ENCODE peak calls at places on chromosomes 11 and 22, in seven cellular contexts. R, E, O, D, T, L and V are unnamed samples.

GRCh38 chr11:15989685-15990084 is 366.7 kb downstream of the SOX6 start:
- DNase-seq in O (no peak), R (no peak), E (no peak), T (no peak), D (no peak), L (no peak), V (no peak)

GRCh38 chr11:2203440-2204259 is 32.0 kb upstream of the TH start:
- DNase-seq in L (peak; percentile 6), R (no peak), D (no peak), T (no peak), E (no peak), O (no peak), V (no peak)

GRCh38 chr22:30881361-30882180 is 87.0 kb downstream of the MORC2 start:
- DNase-seq in L (no peak), O (no peak), R (no peak), E (no peak), T (no peak), D (no peak), V (no peak)

GRCh38 chr11:2474059-2474901 is 29.5 kb downstream of the KCNQ1 start:
- DNase-seq in L (no peak), T (no peak), E (no peak), O (peak; percentile 3), D (no peak), R (no peak), V (no peak)

GRCh38 chr11:61919841-61920631 is 2.7 kb upstream of the RAB3IL1 start:
- DNase-seq in L (no peak), T (no peak), R (no peak), O (no peak), D (no peak), E (no peak), V (no peak)

GRCh38 chr11:108973402-108974119 is 308.7 kb downstream of the DDX10 start:
- DNase-seq in O (peak; percentile 87), R (peak; percentile 89), L (no peak), T (peak; percentile 63), D (no peak), E (no peak), V (peak; percentile 85)

GRCh38 chr11:121067453-121067852 is 33.6 kb upstream of the TECTA start:
- DNase-seq in L (no peak), O (no peak), R (no peak), T (no peak), E (no peak), D (no peak), V (no peak)

GRCh38 chr11:95360382-95360781 is 129.4 kb upstream of the SESN3 start:
- DNase-seq in T (no peak), L (no peak), O (no peak), E (no peak), D (no peak), R (no peak), V (no peak)

GRCh38 chr11:5499671-5500070 is 10.1 kb downstream of the UBQLN3 start:
- DNase-seq in T (no peak), L (no peak), O (no peak), D (no peak), E (no peak), R (no peak), V (no peak)

GRCh38 chr22:21760640-21761039 is 25.0 kb upstream of the YPEL1 start:
- DNase-seq in T (no peak), O (peak; percentile 31), L (no peak), E (no peak), D (no peak), R (peak; percentile 38), V (peak; percentile 52)

GRCh38 chr11:33735426-33736147 is 636 bp downstream of the CD59 start:
- DNase-seq in L (peak; percentile 10), T (no peak), R (no peak), E (peak; percentile 48), O (peak; percentile 52), D (no peak), V (peak; percentile 54)

GRCh38 chr11:95922536-95923440 is 1.1 kb downstream of the MTMR2 start:
- DNase-seq in L (no peak), O (peak; percentile 15), E (no peak), T (no peak), R (peak; percentile 26), D (no peak), V (no peak)

GRCh38 chr11:68471360-68472340 is 11.1 kb downstream of the PPP6R3 start:
- DNase-seq in E (peak; percentile 57), L (peak; percentile 53), T (no peak), O (peak; percentile 26), R (peak; percentile 91), D (no peak), V (peak; percentile 87)

GRCh38 chr11:31768744-31769143 is 42.4 kb downstream of the PAX6 start:
- DNase-seq in O (no peak), L (no peak), E (no peak), T (no peak), D (no peak), R (no peak), V (no peak)

GRCh38 chr22:30221121-30221992 is 25.2 kb downstream of the LIF start:
- DNase-seq in T (no peak), E (peak; percentile 57), D (no peak), O (no peak), L (peak; percentile 30), R (no peak), V (no peak)

GRCh38 chr11:8250446-8250845 is 13.2 kb downstream of the LMO1 start:
- DNase-seq in D (no peak), O (no peak), L (no peak), T (no peak), R (no peak), E (no peak), V (no peak)

GRCh38 chr11:128856241-128856640 is 10.9 kb downstream of the KCNJ1 start:
- DNase-seq in L (no peak), T (no peak), R (no peak), D (no peak), O (no peak), E (no peak), V (no peak)

GRCh38 chr11:1336836-1337646 is 27.6 kb upstream of the TOLLIP start:
- DNase-seq in E (peak; percentile 51), D (no peak), R (no peak), L (peak; percentile 49), T (no peak), O (no peak), V (no peak)

GRCh38 chr11:70183032-70183431 is 20.1 kb upstream of the FADD start:
- DNase-seq in D (no peak), R (no peak), E (no peak), O (no peak), L (no peak), T (no peak), V (no peak)

GRCh38 chr22:38172489-38173155 is 9.0 kb downstream of the PLA2G6 start:
- DNase-seq in E (peak; percentile 21), R (peak; percentile 89), L (no peak), D (no peak), O (no peak), T (no peak), V (peak; percentile 80)

GRCh38 chr11:73958521-73959141 is 7.8 kb downstream of the DNAJB13 start:
- DNase-seq in E (no peak), T (no peak), R (no peak), O (no peak), D (no peak), L (no peak), V (no peak)

GRCh38 chr11:105609832-105610781 is at the start of gene GRIA4:
- DNase-seq in R (peak; percentile 46), E (no peak), T (no peak), L (no peak), O (peak; percentile 38), D (peak; percentile 78), V (no peak)

GRCh38 chr22:23533771-23534191 is 46.3 kb downstream of the IGLL1 start:
- DNase-seq in O (no peak), E (no peak), L (no peak), T (no peak), R (peak; percentile 48), D (no peak), V (no peak)

GRCh38 chr11:71252782-71253730 is 679 bp upstream of the SHANK2 start:
- DNase-seq in R (peak; percentile 27), D (no peak), O (peak; percentile 78), T (peak; percentile 32), E (no peak), L (no peak), V (no peak)

GRCh38 chr11:102680945-102681344 is 24.6 kb downstream of the MMP27 start:
- DNase-seq in D (no peak), L (no peak), E (no peak), R (peak; percentile 21), O (peak; percentile 38), T (no peak), V (peak; percentile 24)

GRCh38 chr11:33478111-33478573 is 221.0 kb downstream of the HIPK3 start:
- DNase-seq in R (no peak), D (no peak), O (no peak), L (no peak), E (no peak), T (no peak), V (no peak)

GRCh38 chr11:117985953-117986887 is at the start of gene IL10RA:
- DNase-seq in R (peak; percentile 33), E (peak; percentile 85), D (peak; percentile 19), O (peak; percentile 84), T (peak; percentile 15), L (peak; percentile 57), V (peak; percentile 68)

GRCh38 chr11:100152751-100153150 is 534.3 kb upstream of the ARHGAP42 start:
- DNase-seq in D (no peak), L (no peak), E (no peak), O (no peak), T (no peak), R (no peak), V (no peak)

GRCh38 chr22:36982136-36982535 is 37.1 kb downstream of the TST start:
- DNase-seq in L (no peak), D (no peak), E (no peak), T (no peak), R (no peak), O (no peak), V (no peak)

GRCh38 chr11:117419915-117420485 is 92.3 kb downstream of the CEP164 start:
- DNase-seq in O (no peak), L (no peak), R (no peak), D (no peak), E (no peak), T (no peak), V (no peak)

GRCh38 chr22:43343262-43343988 is at the start of gene SCUBE1:
- DNase-seq in E (peak; percentile 60), R (peak; percentile 20), L (no peak), O (peak; percentile 87), D (no peak), T (no peak), V (peak; percentile 14)

GRCh38 chr22:30038219-30038618 is 42.0 kb upstream of the HORMAD2 start:
- DNase-seq in O (no peak), D (no peak), R (peak; percentile 85), L (no peak), E (no peak), T (peak; percentile 41), V (peak; percentile 61)

GRCh38 chr11:22471405-22471804 is 133.2 kb downstream of the SLC17A6 start:
- DNase-seq in E (no peak), R (no peak), T (no peak), O (no peak), L (no peak), D (no peak), V (no peak)

GRCh38 chr22:50010676-50011446 is 1.7 kb downstream of the IL17REL start:
- DNase-seq in R (no peak), O (no peak), D (no peak), E (peak; percentile 72), T (no peak), L (peak; percentile 43), V (no peak)

GRCh38 chr11:28464252-28464867 is 356.2 kb downstream of the METTL15 start:
- DNase-seq in D (no peak), O (no peak), L (no peak), R (peak; percentile 19), E (no peak), T (no peak), V (no peak)

GRCh38 chr11:94897330-94897768 is 76.0 kb downstream of the CWC15 start:
- DNase-seq in R (peak; percentile 73), L (no peak), O (peak; percentile 59), E (peak; percentile 27), D (no peak), T (no peak), V (peak; percentile 21)